ENCODE peak calls at places on chromosomes 1 and 21, in five cellular contexts. P, G, S, A and K are unnamed samples.

GRCh38 chr21:45640888-45641479 is 2.5 kb upstream of the PCBP3 start:
- DNase-seq in P (peak; percentile 87), G (peak; percentile 28), S (no peak), A (no peak), K (no peak)

GRCh38 chr1:61807606-61808005 is 65.3 kb downstream of the PATJ start:
- DNase-seq in P (no peak), G (no peak), S (peak; percentile 24), A (peak; percentile 20), K (no peak)

GRCh38 chr1:54221867-54222484 is 22.0 kb downstream of the MRPL37 start:
- DNase-seq in P (no peak), G (no peak), S (no peak), A (no peak), K (no peak)

GRCh38 chr1:225881081-225882007 is 836 bp downstream of the TMEM63A start:
- DNase-seq in P (peak; percentile 74), G (peak; percentile 65), S (no peak), A (no peak), K (peak; percentile 60)

GRCh38 chr1:55046871-55047270 is 7.5 kb downstream of the PCSK9 start:
- DNase-seq in P (no peak), G (no peak), S (no peak), A (no peak), K (no peak)

GRCh38 chr1:196651079-196651478 is 764 bp upstream of the CFH start:
- DNase-seq in P (no peak), G (no peak), S (no peak), A (no peak), K (no peak)

GRCh38 chr1:4033732-4034131 is 133.7 kb upstream of the C1orf174 start:
- DNase-seq in P (no peak), G (no peak), S (no peak), A (no peak), K (no peak)

GRCh38 chr1:47753808-47754207 is 243.4 kb downstream of the TRABD2B start:
- DNase-seq in P (peak; percentile 23), G (no peak), S (no peak), A (no peak), K (no peak)

GRCh38 chr1:101293461-101294045 is 56.7 kb downstream of the S1PR1 start:
- DNase-seq in P (peak; percentile 90), G (no peak), S (peak; percentile 63), A (no peak), K (peak; percentile 41)

GRCh38 chr21:43867332-43867703 is 2.3 kb downstream of the AGPAT3 start:
- DNase-seq in P (no peak), G (no peak), S (no peak), A (no peak), K (no peak)

GRCh38 chr1:93827633-93828436 is 51.2 kb downstream of the DNTTIP2 start:
- DNase-seq in P (no peak), G (no peak), S (no peak), A (no peak), K (no peak)

GRCh38 chr1:200258447-200259375 is 151.1 kb downstream of the ZNF281 start:
- DNase-seq in P (peak; percentile 60), G (peak; percentile 62), S (no peak), A (no peak), K (peak; percentile 46)
- TF ChIP-seq CTCF in P (peak; percentile 57), G (peak; percentile 53), S (peak; percentile 57), A (peak; percentile 50), K (peak; percentile 28)

DNA sequence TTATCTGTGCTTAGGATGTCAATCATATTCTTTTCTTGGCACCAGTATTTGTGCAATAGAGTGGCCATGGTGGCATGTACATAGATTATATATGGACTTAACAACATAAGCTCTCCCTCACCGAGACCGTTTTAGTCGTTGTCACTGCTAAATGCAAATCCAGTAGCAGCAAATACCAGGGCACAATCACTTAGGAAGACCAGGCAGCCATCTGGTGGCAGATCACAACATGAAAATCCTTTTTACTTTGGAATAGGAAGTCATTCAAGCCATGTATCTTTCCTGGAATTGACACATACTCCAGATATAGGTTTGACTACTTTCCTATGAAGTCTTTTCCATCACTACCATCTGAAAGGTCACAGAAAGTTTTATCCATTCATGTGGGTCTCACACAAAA is 53.2 kb upstream of the C1orf87 start:
- DNase-seq in P (no peak), G (no peak), S (no peak), A (no peak), K (no peak)
- TF ChIP-seq CTCF in P (no peak), G (no peak), S (peak; percentile 13), A (no peak), K (no peak)

GRCh38 chr1:156970017-156970416 is 49.6 kb downstream of the LRRC71 start:
- DNase-seq in P (no peak), G (no peak), S (no peak), A (no peak), K (peak; percentile 15)
- TF ChIP-seq CTCF in P (peak; percentile 7), G (no peak), S (peak; percentile 11), A (no peak), K (peak; percentile 24)

GRCh38 chr1:167342846-167343245 is 122.2 kb downstream of the POU2F1 start:
- DNase-seq in P (peak; percentile 45), G (peak; percentile 53), S (no peak), A (no peak), K (peak; percentile 42)
- TF ChIP-seq CTCF in P (peak; percentile 23), G (peak; percentile 45), S (no peak), A (no peak), K (no peak)